ENCODE peak calls at places on chromosomes 3 and 15, in eight cellular contexts. E, Z, G, L, D, I, P and M are unnamed samples.

GRCh38 chr3:129576514-129577345 is 29.7 kb downstream of the PLXND1 start:
- DNase-seq in I (no peak), G (peak), L (no peak), E (peak), P (no peak), D (peak), Z (no peak), M (no peak)

GRCh38 chr15:40691737-40692136 is 3.2 kb upstream of the RAD51 start:
- DNase-seq in I (no peak), D (no peak), G (peak), E (no peak), Z (no peak), P (no peak), L (no peak), M (no peak)

GRCh38 chr3:172107403-172107802 is 68.0 kb downstream of the FNDC3B start:
- DNase-seq in I (no peak), P (no peak), D (no peak), G (no peak), Z (no peak), L (no peak), E (no peak), M (no peak)

GRCh38 chr3:171810278-171811058 is at the start of gene PLD1:
- DNase-seq in D (peak), L (no peak), E (peak), P (no peak), Z (no peak), G (peak), I (no peak), M (peak)

GRCh38 chr3:42493798-42494151 is 8.7 kb upstream of the VIPR1 start:
- DNase-seq in Z (no peak), L (peak), E (peak), P (peak), D (no peak), I (peak), G (peak), M (no peak)

GRCh38 chr3:69079269-69080159 is 651 bp downstream of the UBA3 start:
- DNase-seq in P (no peak), L (peak), E (no peak), G (no peak), Z (no peak), I (no peak), D (no peak), M (peak)

GRCh38 chr3:66398228-66399025 is 102.4 kb downstream of the LRIG1 start:
- DNase-seq in E (peak), G (no peak), L (peak), Z (no peak), P (peak), D (peak), I (no peak), M (no peak)

GRCh38 chr3:190533511-190534282 is 19.8 kb downstream of the IL1RAP start:
- DNase-seq in Z (peak), E (peak), P (peak), I (peak), D (peak), G (peak), L (no peak), M (no peak)

GRCh38 chr3:24579008-24579407 is 84.4 kb upstream of the THRB start:
- DNase-seq in E (peak), Z (no peak), L (peak), D (no peak), G (no peak), I (no peak), P (no peak), M (peak)

GRCh38 chr15:41944313-41944940 is 27.9 kb downstream of the EHD4 start:
- DNase-seq in G (no peak), I (peak), L (peak), Z (peak), D (peak), E (peak), P (peak), M (peak)

GRCh38 chr3:71101014-71101413 is 482.5 kb downstream of the FOXP1 start:
- DNase-seq in L (no peak), Z (peak), G (no peak), D (no peak), I (no peak), P (no peak), E (no peak), M (no peak)

GRCh38 chr3:15319575-15319974 is 12.8 kb downstream of the SH3BP5 start:
- DNase-seq in Z (peak), I (peak), D (no peak), P (peak), E (peak), G (no peak), L (no peak), M (no peak)

GRCh38 chr3:30007668-30008067 is 598.7 kb upstream of the TGFBR2 start:
- DNase-seq in E (no peak), D (no peak), G (no peak), L (no peak), Z (peak), P (no peak), I (no peak), M (no peak)

GRCh38 chr15:90956551-90957104 is 1.9 kb downstream of the RCCD1 start:
- DNase-seq in I (peak), P (no peak), G (peak), Z (peak), D (peak), L (peak), E (peak), M (peak)

GRCh38 chr15:74421302-74422245 is 12.2 kb downstream of the SEMA7A start:
- DNase-seq in I (no peak), G (no peak), E (no peak), P (no peak), Z (no peak), L (no peak), D (no peak), M (no peak)

DNA sequence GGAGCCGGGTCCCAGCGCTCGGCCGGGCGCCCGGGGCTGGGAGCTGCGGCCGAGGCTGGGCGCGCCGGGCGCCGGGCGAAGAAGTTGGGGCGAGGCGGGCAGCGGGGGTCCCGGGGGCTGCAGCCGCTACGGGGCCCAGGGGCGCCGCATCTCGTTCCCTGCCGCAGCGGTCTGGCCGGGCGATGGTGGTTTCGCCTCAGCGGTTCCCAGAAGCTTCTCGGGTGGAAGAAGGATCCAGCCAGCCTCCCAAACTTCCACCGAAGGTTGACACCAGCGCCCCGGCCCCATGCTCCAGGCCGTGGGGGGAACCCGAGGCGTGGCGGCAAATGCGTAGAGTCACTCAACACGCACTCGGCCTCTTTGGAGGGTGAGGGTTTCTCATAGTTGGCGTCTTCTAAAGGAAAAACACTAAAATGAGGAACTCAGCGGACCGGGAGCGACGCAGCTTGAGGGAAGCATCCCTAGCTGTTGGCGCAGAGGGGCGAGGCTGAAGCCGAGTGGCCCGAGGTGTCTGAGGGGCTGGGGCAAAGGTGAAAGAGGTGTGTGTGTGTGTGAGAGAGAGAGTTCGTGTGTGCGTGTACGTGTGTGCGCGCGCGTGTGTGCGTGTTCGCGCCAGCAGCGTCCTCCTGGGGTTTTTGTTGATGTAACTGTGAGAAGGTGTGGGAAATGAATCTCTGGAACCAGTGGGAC is 943 bp downstream of the BOC start:
- DNase-seq in Z (peak), E (peak), P (no peak), G (no peak), L (peak), I (peak), D (peak), M (peak)
- H3K27ac ChIP-seq in Z (peak), E (peak), P (peak), G (peak), L (peak), I (peak), D (peak), M (no peak)

GRCh38 chr3:152319256-152319655 is 50.5 kb downstream of the MBNL1 start:
- DNase-seq in Z (peak), G (no peak), E (no peak), I (no peak), D (no peak), L (no peak), P (no peak), M (no peak)
- H3K27ac ChIP-seq in Z (no peak), G (no peak), E (peak), I (peak), D (no peak), L (peak), P (peak), M (no peak)

DNA sequence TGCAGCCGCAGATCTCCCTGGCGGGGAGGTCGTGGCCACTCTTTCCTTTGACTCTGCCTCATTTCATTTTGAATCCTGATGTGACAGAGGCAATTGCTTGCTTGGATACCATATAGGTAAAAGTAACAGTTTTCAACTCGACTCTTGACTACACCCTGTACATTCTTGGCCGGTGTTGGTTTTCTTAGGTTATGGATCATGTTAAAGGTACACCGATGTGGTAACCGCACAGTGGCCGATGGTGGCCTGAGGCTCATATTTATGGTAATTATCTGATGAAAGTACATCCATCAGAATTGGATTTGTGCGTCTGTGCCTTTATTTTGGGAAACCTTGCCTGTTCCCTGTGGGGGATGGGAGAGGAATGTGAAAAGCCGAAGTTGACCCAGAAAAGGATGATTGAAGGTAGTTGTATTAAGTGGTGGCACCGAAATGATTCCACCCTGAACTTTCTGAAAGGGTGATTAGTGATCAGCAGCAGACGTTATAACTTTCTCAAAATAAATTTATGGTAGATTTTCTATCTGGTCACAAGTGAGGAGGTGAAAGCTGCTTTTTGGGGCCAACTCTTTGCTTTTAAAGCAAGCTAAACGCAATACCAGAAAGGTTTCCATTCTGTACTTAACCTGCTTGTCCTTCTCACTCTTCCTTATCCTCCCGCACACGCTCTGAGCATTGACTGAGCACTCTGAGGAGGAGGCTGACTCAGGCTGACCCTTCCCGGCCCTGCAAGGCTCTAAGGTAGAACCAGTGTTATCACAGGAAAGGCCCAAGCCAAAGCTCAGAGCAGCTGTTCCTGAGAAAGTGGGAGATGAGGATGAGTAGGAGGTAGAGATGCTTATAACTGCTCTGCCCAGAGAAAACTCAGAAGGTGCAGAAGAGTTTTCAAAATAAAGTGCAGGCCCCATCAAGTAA is 2.0 kb downstream of the B3GNT5 start:
- DNase-seq in G (peak), E (peak), I (no peak), D (no peak), L (no peak), P (no peak), Z (peak), M (peak)
- H3K27ac ChIP-seq in G (peak), E (peak), I (peak), D (peak), L (peak), P (peak), Z (no peak), M (no peak)

GRCh38 chr3:40876496-40876895 is 322.8 kb upstream of the CTNNB1 start:
- DNase-seq in G (no peak), L (no peak), D (no peak), E (no peak), P (no peak), Z (peak), I (no peak), M (no peak)

GRCh38 chr3:40875581-40875980 is 323.7 kb upstream of the CTNNB1 start:
- DNase-seq in G (no peak), E (no peak), L (peak), D (no peak), P (peak), I (no peak), Z (no peak), M (no peak)

GRCh38 chr3:40878464-40878905 is 320.8 kb upstream of the CTNNB1 start:
- DNase-seq in L (no peak), G (no peak), I (no peak), D (no peak), P (no peak), E (no peak), Z (no peak), M (no peak)

GRCh38 chr3:40876019-40876418 is 323.3 kb upstream of the CTNNB1 start:
- DNase-seq in Z (no peak), I (no peak), D (no peak), P (no peak), L (no peak), E (no peak), G (no peak), M (no peak)

DNA sequence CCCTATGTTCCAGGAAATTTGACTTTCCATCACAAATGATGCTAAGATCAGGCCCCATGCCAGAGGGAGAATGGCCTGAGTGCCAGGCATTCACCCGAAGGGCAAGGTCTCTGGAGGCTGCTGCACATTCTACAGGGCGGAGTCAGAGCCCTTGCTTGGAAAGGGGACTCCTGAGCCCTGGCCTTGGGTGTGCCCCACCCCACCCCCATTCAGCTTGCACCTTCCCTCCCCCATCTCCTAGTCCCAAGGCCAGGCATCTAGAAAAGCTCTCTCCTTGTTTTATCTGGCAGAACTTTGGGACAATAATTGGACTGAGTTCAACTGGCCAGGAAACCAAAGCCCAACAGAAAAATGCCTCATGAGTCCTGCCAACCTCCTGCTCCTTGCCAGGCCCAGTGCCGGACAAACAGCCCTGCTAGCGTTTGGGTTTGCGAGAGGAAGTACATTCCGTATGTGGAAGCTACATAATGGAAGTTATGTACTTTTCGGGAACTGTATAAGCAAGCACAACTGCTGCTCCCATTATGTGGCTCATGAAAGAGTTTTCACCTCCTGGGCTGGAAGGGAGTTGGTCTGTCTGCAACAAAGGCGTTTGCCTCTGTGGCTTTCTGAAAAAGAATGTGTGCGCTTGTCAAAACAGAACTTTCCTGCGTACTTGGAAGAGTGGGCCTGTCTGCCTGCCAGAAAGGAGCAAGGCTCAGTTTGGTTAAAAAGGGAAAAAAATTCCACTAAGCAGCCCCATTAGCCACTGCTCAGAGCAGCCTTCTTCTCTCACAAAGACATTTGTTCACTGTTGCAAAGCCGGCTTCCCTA is 321.4 kb upstream of the CTNNB1 start:
- DNase-seq in I (peak), G (peak), D (peak), E (peak), L (no peak), P (peak), Z (peak), M (peak)
- H3K27ac ChIP-seq in I (peak), G (no peak), D (peak), E (peak), L (no peak), P (peak), Z (no peak), M (no peak)

GRCh38 chr15:38050529-38050928 is 116.1 kb downstream of the TMCO5A start:
- DNase-seq in P (no peak), D (no peak), L (no peak), G (no peak), I (no peak), E (no peak), Z (peak), M (no peak)
- H3K27ac ChIP-seq in P (no peak), D (no peak), L (no peak), G (no peak), I (no peak), E (peak), Z (no peak), M (no peak)

DNA sequence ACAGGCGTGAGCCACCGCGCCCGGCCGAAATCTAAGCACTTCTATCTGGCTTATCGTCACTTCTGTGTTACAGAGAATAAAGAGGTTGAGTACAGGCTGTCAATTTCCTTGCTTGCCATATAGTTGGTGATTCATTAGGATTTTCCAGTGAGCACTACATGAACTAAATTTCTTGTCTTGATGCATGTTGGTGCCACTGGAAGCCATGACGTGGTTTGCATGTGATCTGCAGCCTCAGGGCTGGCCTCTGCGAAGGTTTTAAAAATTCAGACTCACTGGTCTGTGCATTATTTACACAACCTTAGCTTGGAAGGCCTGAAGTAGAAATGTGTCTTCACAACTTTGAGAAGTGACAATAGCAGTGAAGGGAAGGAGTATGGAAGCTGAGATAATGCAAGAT is 85.8 kb downstream of the NFKBIZ start:
- DNase-seq in D (no peak), I (no peak), E (no peak), L (no peak), P (no peak), G (no peak), Z (no peak), M (no peak)
- H3K27ac ChIP-seq in D (no peak), I (no peak), E (no peak), L (no peak), P (no peak), G (no peak), Z (no peak), M (no peak)

DNA sequence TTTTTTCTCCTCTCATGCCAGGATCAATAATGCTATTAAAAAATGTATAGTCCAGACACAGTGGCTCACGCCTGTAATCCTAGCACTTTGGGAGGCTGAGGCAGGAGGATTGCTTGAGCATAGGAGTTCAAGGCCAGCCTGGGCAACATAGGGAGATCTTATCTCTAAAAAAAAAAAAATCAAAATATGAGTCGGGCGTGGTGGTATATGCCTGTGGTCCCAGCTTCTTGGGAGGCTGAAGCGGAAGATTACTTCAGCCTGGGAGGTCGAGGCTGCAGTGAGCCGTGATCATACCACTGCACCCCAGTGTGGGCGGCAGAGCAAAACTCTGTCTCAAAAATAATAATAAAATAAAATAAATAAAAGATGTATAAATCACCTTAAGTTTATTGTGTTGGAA is 75.4 kb downstream of the WWTR1 start:
- DNase-seq in Z (no peak), G (no peak), D (no peak), E (no peak), I (no peak), L (no peak), P (no peak), M (no peak)
- H3K27ac ChIP-seq in Z (peak), G (no peak), D (peak), E (peak), I (peak), L (no peak), P (no peak), M (no peak)

GRCh38 chr15:70072479-70072878 is 25.2 kb downstream of the TLE3 start:
- DNase-seq in G (no peak), P (no peak), Z (no peak), L (no peak), E (no peak), D (no peak), I (no peak), M (no peak)
- H3K27ac ChIP-seq in G (no peak), P (no peak), Z (no peak), L (no peak), E (no peak), D (no peak), I (no peak), M (peak)